ENCODE peak calls at places on chromosomes 4 and X, in six cellular contexts. C is K562, G is SK-N-SH, D is endothelial cell of umbilical vein, S is HCT116, B is HepG2. F is an unnamed sample.

GRCh38 chr4:185165605-185166063 is 22.6 kb downstream of the SLC25A4 start:
- DNase-seq in C (no peak), G (no peak), D (peak), S (no peak), B (no peak), F (no peak)

GRCh38 chr4:80036949-80037348 is 36.1 kb downstream of the ANTXR2 start:
- DNase-seq in C (no peak), G (no peak), D (peak), S (no peak), B (no peak), F (no peak)

GRCh38 chrX:76148753-76149152 is 24.1 kb upstream of the PBDC1 start:
- DNase-seq in C (no peak), G (no peak), D (peak), S (no peak), B (peak), F (peak)

GRCh38 chrX:13381514-13381913 is 61.7 kb upstream of the ATXN3L start:
- DNase-seq in C (no peak), G (no peak), D (no peak), S (no peak), B (no peak), F (no peak)

GRCh38 chrX:81729269-81729777 is 527.4 kb downstream of the SH3BGRL start:
- DNase-seq in C (no peak), G (no peak), D (no peak), S (no peak), B (no peak), F (no peak)

GRCh38 chr4:102343964-102344519 is 1.2 kb downstream of the SLC39A8 start:
- DNase-seq in C (peak), G (no peak), D (no peak), S (peak), B (no peak), F (no peak)

GRCh38 chr4:185457136-185457535 is 14.4 kb downstream of the CCDC110 start:
- DNase-seq in C (no peak), G (no peak), D (no peak), S (no peak), B (no peak), F (peak)

GRCh38 chr4:105181259-105181658 is 34.6 kb downstream of the TET2 start:
- DNase-seq in C (no peak), G (no peak), D (no peak), S (no peak), B (no peak), F (peak)

GRCh38 chr4:77015390-77015789 is 60.4 kb downstream of the CCNI start:
- DNase-seq in C (no peak), G (no peak), D (no peak), S (no peak), B (no peak), F (peak)

GRCh38 chr4:113008726-113009125 is 40.7 kb upstream of the ANK2 start:
- DNase-seq in C (no peak), G (no peak), D (no peak), S (no peak), B (no peak), F (no peak)

GRCh38 chrX:149060921-149061320 is 444.2 kb downstream of the IDS start:
- DNase-seq in C (no peak), G (no peak), D (no peak), S (no peak), B (no peak), F (no peak)

GRCh38 chrX:131789664-131790063 is 233.4 kb upstream of the STK26 start:
- DNase-seq in C (no peak), G (no peak), D (no peak), S (no peak), B (no peak), F (no peak)

GRCh38 chr4:14334166-14334565 is 668.1 kb upstream of the CPEB2 start:
- DNase-seq in C (no peak), G (no peak), D (no peak), S (no peak), B (no peak), F (no peak)

GRCh38 chr4:146329042-146329716 is 114.8 kb downstream of the REELD1 start:
- DNase-seq in C (no peak), G (no peak), D (peak), S (no peak), B (no peak), F (no peak)

DNA sequence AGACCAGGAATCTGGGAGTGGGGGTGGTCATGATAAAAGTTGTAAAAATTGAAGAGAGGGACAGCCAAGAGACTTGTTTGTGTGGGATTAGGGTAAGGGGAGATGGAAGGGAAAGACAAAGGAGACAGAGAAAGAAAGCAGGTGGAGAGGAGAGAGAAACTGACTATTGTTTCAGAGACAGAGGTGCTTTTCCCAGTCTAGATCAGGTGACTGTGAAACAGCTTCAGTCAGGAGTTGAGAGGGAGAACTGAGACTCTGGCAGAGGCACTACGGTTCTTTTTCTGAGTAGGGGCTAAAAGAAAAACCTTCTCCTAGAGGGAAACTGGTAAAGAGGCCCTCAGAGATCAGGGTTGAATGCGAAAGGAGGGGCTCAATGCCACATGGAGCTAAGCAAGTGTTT is 106.4 kb downstream of the KDR start:
- DNase-seq in C (no peak), G (no peak), D (no peak), S (no peak), B (no peak), F (no peak)
- H2AFZ ChIP-seq in C (no peak), G (no peak), D (no peak), S (no peak), B (no peak), F (peak)

GRCh38 chr4:173528378-173529321 is 1.4 kb downstream of the HAND2 start:
- DNase-seq in C (peak), G (peak), D (no peak), S (no peak), B (no peak), F (peak)

GRCh38 chr4:173531085-173531965 is 1.3 kb upstream of the HAND2 start:
- DNase-seq in C (no peak), G (no peak), D (no peak), S (no peak), B (no peak), F (peak)

GRCh38 chr4:173530326-173531062 is 465 bp upstream of the HAND2 start:
- DNase-seq in C (no peak), G (peak), D (no peak), S (no peak), B (no peak), F (peak)

GRCh38 chr4:173527103-173527876 is 2.7 kb downstream of the HAND2 start:
- DNase-seq in C (no peak), G (no peak), D (no peak), S (no peak), B (no peak), F (peak)

GRCh38 chr4:173529505-173530325 is at the start of gene HAND2:
- DNase-seq in C (peak), G (peak), D (no peak), S (no peak), B (no peak), F (peak)
- TF ChIP-seq POLR2AphosphoS5 in C (peak), G (peak), D (no peak), S (no peak), B (no peak), F (no peak)

GRCh38 chr4:175970734-175971133 is 94.9 kb upstream of the WDR17 start:
- DNase-seq in C (no peak), G (no peak), D (no peak), S (no peak), B (no peak), F (peak)
- H3K27ac ChIP-seq in C (no peak), G (no peak), D (no peak), S (no peak), B (no peak), F (peak)

DNA sequence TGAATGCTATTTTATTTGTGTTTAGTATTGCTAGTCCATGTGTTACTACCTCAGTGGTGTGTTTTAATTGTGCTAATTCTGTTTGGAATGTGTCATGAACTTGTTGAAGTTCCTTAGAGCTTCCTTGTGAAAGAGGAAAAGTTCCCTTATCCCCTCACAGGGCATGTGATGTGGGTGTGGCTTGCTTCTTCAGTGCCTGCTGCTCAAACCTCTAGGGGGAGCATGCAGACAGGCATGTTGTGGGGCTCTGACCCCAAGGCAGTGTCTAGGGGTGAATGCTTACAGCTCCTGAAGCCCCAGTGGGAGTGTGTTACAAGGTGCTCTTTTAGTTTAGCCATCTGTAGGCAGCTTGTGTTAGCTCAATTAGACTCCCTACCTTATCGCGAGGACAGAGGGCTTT is 86.5 kb downstream of the MAGED4 start:
- DNase-seq in C (no peak), G (no peak), D (no peak), S (no peak), B (no peak), F (peak)
- H2AFZ ChIP-seq in C (no peak), G (no peak), D (no peak), S (no peak), B (no peak), F (no peak)

GRCh38 chr4:16225681-16225995 is 633 bp downstream of the TAPT1 start:
- DNase-seq in C (no peak), G (no peak), D (peak), S (no peak), B (no peak), F (no peak)

GRCh38 chr4:16226816-16227461 is 668 bp upstream of the TAPT1 start:
- DNase-seq in C (peak), G (peak), D (peak), S (no peak), B (peak), F (peak)

GRCh38 chr4:16227462-16227868 is 1.2 kb upstream of the TAPT1 start:
- DNase-seq in C (no peak), G (peak), D (peak), S (no peak), B (peak), F (peak)

GRCh38 chr4:16225139-16225538 is 1.1 kb downstream of the TAPT1 start:
- DNase-seq in C (no peak), G (no peak), D (peak), S (no peak), B (no peak), F (no peak)

GRCh38 chr4:16225996-16226815 is at the start of gene TAPT1:
- DNase-seq in C (peak), G (peak), D (peak), S (no peak), B (no peak), F (peak)
- TF ChIP-seq POLR2AphosphoS5 in C (peak), G (peak), D (peak), S (peak), B (no peak), F (peak)

DNA sequence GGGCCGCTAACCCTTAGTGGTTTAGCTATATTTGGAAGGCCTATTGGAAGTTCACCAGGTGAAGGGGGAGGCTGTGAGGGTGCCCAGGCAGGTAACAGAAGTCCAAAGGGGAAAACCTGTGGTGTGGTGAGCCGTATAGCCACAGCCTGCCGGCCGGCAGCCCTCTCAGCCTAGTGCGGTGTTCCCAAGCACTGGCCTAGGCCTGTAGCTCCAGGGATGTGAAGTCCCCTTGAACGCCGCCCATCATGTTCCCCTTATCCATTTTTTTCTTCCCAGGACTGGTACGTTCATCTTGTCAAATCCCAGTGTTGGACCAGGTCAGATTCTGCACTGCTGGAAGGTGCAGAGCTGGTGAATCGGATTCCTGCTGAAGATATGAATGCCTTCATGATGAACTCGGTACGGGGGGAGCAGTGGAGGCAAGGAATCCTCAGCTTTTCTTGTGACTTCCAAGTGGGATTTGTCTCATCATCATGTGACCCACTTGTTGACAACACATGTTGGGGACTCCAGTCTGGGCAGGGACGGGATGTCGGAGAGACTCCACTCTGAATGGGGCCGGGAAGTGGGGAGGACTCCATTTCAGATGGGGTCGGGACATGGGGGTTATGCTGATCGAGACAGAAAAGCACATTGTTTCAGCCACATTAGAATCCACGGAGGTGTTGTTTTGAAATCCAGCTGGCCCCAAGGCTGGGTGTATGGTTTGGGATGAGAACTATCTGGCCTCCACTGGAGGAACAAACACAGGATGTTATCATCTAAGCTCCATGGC is 39.2 kb upstream of the MSANTD1 start:
- DNase-seq in C (no peak), G (no peak), D (no peak), S (no peak), B (no peak), F (no peak)
- H3K27ac ChIP-seq in C (no peak), G (no peak), D (no peak), S (no peak), B (no peak), F (no peak)

GRCh38 chrX:39756086-39756883 is 341.5 kb downstream of the BCOR start:
- DNase-seq in C (no peak), G (no peak), D (peak), S (no peak), B (no peak), F (no peak)
- H2AFZ ChIP-seq in C (no peak), G (no peak), D (no peak), S (no peak), B (no peak), F (no peak)

GRCh38 chr4:16159321-16159720 is 67.0 kb downstream of the TAPT1 start:
- DNase-seq in C (no peak), G (no peak), D (no peak), S (no peak), B (no peak), F (no peak)
- TF ChIP-seq POLR2AphosphoS5 in C (no peak), G (no peak), D (no peak), S (no peak), B (no peak), F (no peak)

F was measured in GM23338.